ENCODE peak calls at places on chromosomes 4 and X, in seven cellular contexts. L is H7; Q is skeletal muscle cell; C is NCI-H460; X is 8988T; M is HepG2; T is effector memory CD4-positive, alpha-beta T cell. B is an unnamed sample.

GRCh38 chrX:70254063-70254400 is 6.0 kb downstream of the P2RY4 start:
- DNase-seq in L (no peak), Q (no peak), C (no peak), X (no peak), M (peak; percentile 28), T (no peak), B (no peak)

GRCh38 chr4:55635760-55636621 is at the start of gene NMU:
- DNase-seq in L (peak; percentile 77), Q (no peak), C (peak; percentile 26), X (peak; percentile 57), M (peak; percentile 13), T (no peak), B (peak; percentile 70)

GRCh38 chr4:4820264-4820663 is 39.2 kb upstream of the MSX1 start:
- DNase-seq in L (no peak), Q (no peak), C (no peak), X (no peak), M (no peak), T (no peak), B (no peak)

GRCh38 chrX:10685923-10686595 is 65.7 kb upstream of the MID1 start:
- DNase-seq in L (no peak), Q (no peak), C (no peak), X (no peak), M (no peak), T (no peak), B (no peak)

GRCh38 chr4:31045724-31046318 is 325.7 kb downstream of the PCDH7 start:
- DNase-seq in L (no peak), Q (no peak), C (peak; percentile 1), X (no peak), M (no peak), T (no peak), B (peak; percentile 13)

GRCh38 chr4:181855307-181855706 is 387.9 kb upstream of the TENM3 start:
- DNase-seq in L (no peak), Q (no peak), C (no peak), X (no peak), M (no peak), T (no peak), B (no peak)

GRCh38 chr4:7761720-7762119 is 177.9 kb downstream of the AFAP1 start:
- DNase-seq in L (peak; percentile 94), Q (no peak), C (peak; percentile 23), X (peak; percentile 80), M (peak; percentile 49), T (no peak), B (peak; percentile 69)

GRCh38 chrX:50941638-50942037 is 31.1 kb downstream of the BMP15 start:
- DNase-seq in L (no peak), Q (no peak), C (no peak), X (no peak), M (no peak), T (no peak), B (peak; percentile 0)

GRCh38 chr4:40621592-40622512 is 7.8 kb downstream of the RBM47 start:
- DNase-seq in L (no peak), Q (peak; percentile 98), C (peak; percentile 84), X (no peak), M (peak; percentile 60), T (no peak), B (no peak)

GRCh38 chr4:15677507-15677988 is 4.1 kb upstream of the FAM200B start:
- DNase-seq in L (no peak), Q (no peak), C (no peak), X (no peak), M (peak; percentile 86), T (no peak), B (peak; percentile 52)

GRCh38 chr4:97513917-97514316 is 629.4 kb downstream of the STPG2 start:
- DNase-seq in L (no peak), Q (no peak), C (no peak), X (no peak), M (no peak), T (no peak), B (no peak)

GRCh38 chrX:40127052-40127451 is 29.3 kb upstream of the BCOR start:
- DNase-seq in L (no peak), Q (no peak), C (no peak), X (no peak), M (no peak), T (no peak), B (no peak)

GRCh38 chrX:18889982-18890381 is 93.9 kb downstream of the PHKA2 start:
- DNase-seq in L (peak; percentile 38), Q (no peak), C (no peak), X (no peak), M (no peak), T (no peak), B (no peak)

GRCh38 chrX:24718771-24719170 is 25.1 kb downstream of the POLA1 start:
- DNase-seq in L (no peak), Q (no peak), C (no peak), X (no peak), M (no peak), T (no peak), B (no peak)

GRCh38 chrX:13094780-13095425 is 50.5 kb upstream of the FAM9C start:
- DNase-seq in L (peak; percentile 14), Q (peak; percentile 47), C (no peak), X (no peak), M (no peak), T (no peak), B (peak; percentile 70)

GRCh38 chr4:55819634-55820033 is at the start of gene EXOC1L:
- DNase-seq in L (peak; percentile 74), Q (no peak), C (no peak), X (no peak), M (peak; percentile 7), T (no peak), B (peak; percentile 78)

GRCh38 chrX:15344106-15344505 is 8.8 kb upstream of the PIGA start:
- DNase-seq in L (no peak), Q (no peak), C (no peak), X (no peak), M (no peak), T (no peak), B (no peak)

GRCh38 chr4:106238819-106239420 is 77.1 kb downstream of the TBCK start:
- DNase-seq in L (peak; percentile 19), Q (no peak), C (peak; percentile 30), X (no peak), M (peak; percentile 61), T (no peak), B (peak; percentile 61)

GRCh38 chrX:71579136-71579989 is 1.1 kb downstream of the GCNA start:
- DNase-seq in L (peak; percentile 65), Q (no peak), C (no peak), X (no peak), M (no peak), T (no peak), B (no peak)

GRCh38 chrX:118847676-118848075 is 24.1 kb downstream of the ZCCHC12 start:
- DNase-seq in L (peak; percentile 72), Q (no peak), C (peak; percentile 56), X (no peak), M (peak; percentile 34), T (no peak), B (peak; percentile 61)

GRCh38 chr4:120517966-120518365 is 404.6 kb downstream of the PRDM5 start:
- DNase-seq in L (no peak), Q (peak; percentile 59), C (peak; percentile 87), X (no peak), M (peak; percentile 9), T (no peak), B (no peak)

B was measured in cardiac muscle cell.